ENCODE peak calls at places on chromosomes 4 and X, in four cellular contexts. One of them, this sample, is unnamed.

GRCh38 chr4:182185491-182185890 is 57.7 kb upstream of the TENM3 start:
- DNase-seq in CD4-positive, alpha-beta T cell: no peak
- DNase-seq in A673: no peak
- DNase-seq in glutamatergic neuron: no peak
- DNase-seq in this sample: no peak

GRCh38 chr4:128285085-128286023 is 2.3 kb downstream of the PGRMC2 start:
- DNase-seq in CD4-positive, alpha-beta T cell: no peak
- DNase-seq in A673: no peak
- DNase-seq in glutamatergic neuron: no peak
- DNase-seq in this sample: peak; percentile 81

GRCh38 chr4:686371-687040 is 2.4 kb downstream of the SLC49A3 start:
- DNase-seq in CD4-positive, alpha-beta T cell: no peak
- DNase-seq in A673: no peak
- DNase-seq in glutamatergic neuron: no peak
- DNase-seq in this sample: no peak

GRCh38 chr4:184237612-184238011 is 19.9 kb upstream of the ENPP6 start:
- DNase-seq in CD4-positive, alpha-beta T cell: no peak
- DNase-seq in A673: no peak
- DNase-seq in glutamatergic neuron: no peak
- DNase-seq in this sample: no peak

GRCh38 chr4:145954924-145955339 is 16.3 kb upstream of the ZNF827 start:
- DNase-seq in CD4-positive, alpha-beta T cell: no peak
- DNase-seq in A673: peak; percentile 10
- DNase-seq in glutamatergic neuron: no peak
- DNase-seq in this sample: peak; percentile 96

GRCh38 chrX:101595739-101596419 is 21.9 kb downstream of the ARMCX6 start:
- DNase-seq in CD4-positive, alpha-beta T cell: no peak
- DNase-seq in A673: peak; percentile 83
- DNase-seq in glutamatergic neuron: no peak
- DNase-seq in this sample: peak; percentile 82

GRCh38 chrX:106898462-106898861 is 4.7 kb downstream of the RIPPLY1 start:
- DNase-seq in CD4-positive, alpha-beta T cell: no peak
- DNase-seq in A673: peak; percentile 58
- DNase-seq in glutamatergic neuron: no peak
- DNase-seq in this sample: peak; percentile 59

GRCh38 chr4:36255575-36255974 is 11.3 kb upstream of the ARAP2 start:
- DNase-seq in CD4-positive, alpha-beta T cell: peak; percentile 47
- DNase-seq in A673: no peak
- DNase-seq in glutamatergic neuron: no peak
- DNase-seq in this sample: no peak

GRCh38 chr4:102761478-102761790 is 666 bp upstream of the MANBA start:
- DNase-seq in CD4-positive, alpha-beta T cell: no peak
- DNase-seq in A673: no peak
- DNase-seq in glutamatergic neuron: no peak
- DNase-seq in this sample: no peak

GRCh38 chrX:68892651-68893050 is 63.8 kb downstream of the EFNB1 start:
- DNase-seq in CD4-positive, alpha-beta T cell: no peak
- DNase-seq in A673: no peak
- DNase-seq in glutamatergic neuron: no peak
- DNase-seq in this sample: no peak

GRCh38 chrX:68894142-68894512 is 65.3 kb downstream of the EFNB1 start:
- DNase-seq in CD4-positive, alpha-beta T cell: no peak
- DNase-seq in A673: no peak
- DNase-seq in glutamatergic neuron: no peak
- DNase-seq in this sample: no peak

GRCh38 chrX:68896581-68896980 is 67.8 kb downstream of the EFNB1 start:
- DNase-seq in CD4-positive, alpha-beta T cell: no peak
- DNase-seq in A673: no peak
- DNase-seq in glutamatergic neuron: no peak
- DNase-seq in this sample: no peak

GRCh38 chrX:68895339-68896250 is 66.8 kb downstream of the EFNB1 start:
- DNase-seq in CD4-positive, alpha-beta T cell: no peak
- DNase-seq in A673: peak; percentile 41
- DNase-seq in glutamatergic neuron: no peak
- DNase-seq in this sample: peak; percentile 35

GRCh38 chrX:68894513-68895338 is 65.9 kb downstream of the EFNB1 start:
- DNase-seq in CD4-positive, alpha-beta T cell: no peak
- DNase-seq in A673: peak; percentile 78
- DNase-seq in glutamatergic neuron: no peak
- DNase-seq in this sample: peak; percentile 48
- TF ChIP-seq CTCF in CD4-positive, alpha-beta T cell: no peak
- TF ChIP-seq CTCF in A673: no peak
- TF ChIP-seq CTCF in glutamatergic neuron: no peak
- TF ChIP-seq CTCF in this sample: no peak

GRCh38 chr4:45741897-45742296 is 382.0 kb downstream of the GABRG1 start:
- DNase-seq in CD4-positive, alpha-beta T cell: no peak
- DNase-seq in A673: no peak
- DNase-seq in glutamatergic neuron: no peak
- DNase-seq in this sample: no peak
- TF ChIP-seq CTCF in CD4-positive, alpha-beta T cell: no peak
- TF ChIP-seq CTCF in A673: no peak
- TF ChIP-seq CTCF in glutamatergic neuron: no peak
- TF ChIP-seq CTCF in this sample: no peak

GRCh38 chr4:95544433-95545103 is 4.2 kb downstream of the UNC5C start:
- DNase-seq in CD4-positive, alpha-beta T cell: no peak
- DNase-seq in A673: no peak
- DNase-seq in glutamatergic neuron: no peak
- DNase-seq in this sample: peak; percentile 28
- TF ChIP-seq CTCF in CD4-positive, alpha-beta T cell: no peak
- TF ChIP-seq CTCF in A673: peak; percentile 23
- TF ChIP-seq CTCF in glutamatergic neuron: no peak
- TF ChIP-seq CTCF in this sample: no peak

DNA sequence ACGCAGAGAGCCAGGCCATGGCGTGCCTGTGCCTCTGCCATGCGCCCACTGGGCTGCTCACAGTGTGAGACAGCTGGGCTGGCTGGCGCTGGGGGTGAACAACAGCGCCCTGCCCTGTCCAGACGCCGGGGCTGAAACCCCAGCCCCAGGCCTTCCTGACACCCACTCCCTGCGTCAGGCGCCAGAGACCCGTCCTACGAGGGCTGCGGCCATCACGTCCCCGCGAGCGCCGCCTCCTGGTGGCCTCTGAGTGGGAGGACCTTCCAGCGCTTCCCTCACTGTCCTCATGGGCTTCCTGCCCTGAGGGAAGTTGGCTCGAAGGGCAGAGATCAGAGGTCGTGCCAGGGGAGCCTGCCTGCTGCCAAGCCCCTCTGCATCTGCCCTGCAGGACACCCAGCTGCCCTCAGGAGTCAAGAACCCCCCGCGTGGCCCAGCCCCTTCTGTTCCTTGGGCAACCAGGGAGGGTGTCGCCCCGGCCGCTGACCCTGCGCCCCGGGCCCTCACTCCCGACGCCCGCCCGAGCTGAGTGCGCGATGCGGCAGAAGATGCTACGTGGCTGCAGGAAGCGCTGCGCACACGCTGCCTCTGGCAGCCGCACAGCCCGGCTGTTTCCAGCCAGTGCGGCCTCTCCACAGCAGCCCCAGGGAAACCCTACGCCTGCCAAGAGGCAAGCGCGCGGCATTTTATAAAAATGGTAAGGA is 16.2 kb downstream of the NELFA start:
- DNase-seq in CD4-positive, alpha-beta T cell: no peak
- DNase-seq in A673: no peak
- DNase-seq in glutamatergic neuron: peak; percentile 48
- DNase-seq in this sample: peak; percentile 55
- TF ChIP-seq CTCF in CD4-positive, alpha-beta T cell: no peak
- TF ChIP-seq CTCF in A673: no peak
- TF ChIP-seq CTCF in glutamatergic neuron: peak; percentile 31
- TF ChIP-seq CTCF in this sample: peak; percentile 47

DNA sequence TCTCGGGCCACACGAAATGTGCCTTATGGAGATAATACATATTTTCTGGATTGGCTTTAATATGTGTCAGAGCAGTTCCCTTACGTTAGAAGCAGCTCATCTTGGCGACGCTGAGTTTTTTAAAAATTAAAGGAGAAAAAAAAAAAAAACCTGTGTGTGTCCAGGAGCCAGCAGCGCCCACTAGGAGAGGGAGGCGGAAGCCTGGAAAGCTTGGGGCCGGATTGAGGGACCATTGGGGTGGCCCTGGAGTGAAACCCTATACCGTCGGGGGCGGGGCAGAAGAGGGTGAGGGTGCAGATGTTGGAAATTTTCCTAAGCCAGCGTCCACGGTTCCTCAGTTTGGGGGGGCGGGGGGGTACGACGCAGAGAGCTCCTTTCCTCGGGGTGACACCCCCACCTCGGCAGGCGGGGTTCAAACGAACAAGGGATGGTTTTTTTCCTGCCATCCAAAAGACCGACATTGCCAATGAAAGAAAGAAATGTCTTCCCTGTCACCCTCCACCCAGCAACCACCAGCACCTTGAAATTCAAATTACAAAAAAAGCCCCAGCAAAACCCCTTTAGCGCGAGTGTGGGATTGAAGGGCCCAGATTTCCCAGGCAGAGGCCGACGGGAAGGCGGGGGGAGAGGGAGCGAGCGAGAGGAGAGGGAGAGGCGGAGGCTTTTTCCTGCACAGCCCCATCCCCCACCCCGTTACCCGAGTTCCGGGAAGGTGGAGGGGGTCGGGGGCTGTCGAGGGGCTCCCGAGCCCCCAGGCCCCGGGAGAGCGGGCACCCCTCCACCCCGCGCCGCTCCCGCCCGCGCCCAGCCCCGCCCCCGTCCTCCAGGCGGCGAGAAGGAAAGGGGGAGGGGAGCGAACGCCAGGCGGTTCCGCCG is 868 bp downstream of the SMARCA1 start:
- DNase-seq in CD4-positive, alpha-beta T cell: no peak
- DNase-seq in A673: peak; percentile 64
- DNase-seq in glutamatergic neuron: peak; percentile 72
- DNase-seq in this sample: peak; percentile 52
- TF ChIP-seq CTCF in CD4-positive, alpha-beta T cell: no peak
- TF ChIP-seq CTCF in A673: peak; percentile 23
- TF ChIP-seq CTCF in glutamatergic neuron: no peak
- TF ChIP-seq CTCF in this sample: peak; percentile 27